ENCODE peak calls at places on chromosomes 5 and 9, in nine cellular contexts. E is psoas muscle; W is stimulated activated CD4-positive, alpha-beta T cell treated with anti-CD3 and anti-CD28 coated beads, Interleukin-2, amount 100 ng/mL, for 48 hours; V is NCI-H1694 treated with DMSO at 0.1 percent for 48 hours; I is activated effector memory CD4-positive, alpha-beta T cell treated with Interleukin-2 at 50 U/mL for 16 hours; R is GM18507; N is Right ventricle myocardium superior; C is body of pancreas; Z is mesendoderm. O is an unnamed sample.

GRCh38 chr9:72305102-72305546 is 59.9 kb downstream of the ZFAND5 start:
- DNase-seq in E (peak), W (no peak), V (no peak), I (peak), R (no peak), N (peak), C (peak), Z (peak), O (peak)

GRCh38 chr9:100277166-100277979 is 75.4 kb downstream of the TEX10 start:
- DNase-seq in E (no peak), W (no peak), V (peak), I (no peak), R (no peak), N (no peak), C (no peak), Z (no peak), O (no peak)

GRCh38 chr5:149940077-149940574 is 4.5 kb downstream of the PDE6A start:
- DNase-seq in E (no peak), W (no peak), V (no peak), I (no peak), R (no peak), N (no peak), C (no peak), Z (no peak), O (no peak)

GRCh38 chr9:78601957-78602565 is 305.1 kb downstream of the PSAT1 start:
- DNase-seq in E (no peak), W (peak), V (peak), I (no peak), R (no peak), N (no peak), C (peak), Z (peak), O (no peak)

GRCh38 chr9:128420060-128420650 is 502 bp upstream of the CERCAM start:
- DNase-seq in E (peak), W (peak), V (no peak), I (peak), R (peak), N (peak), C (peak), Z (peak), O (peak)

GRCh38 chr5:38601843-38602424 is 45.5 kb upstream of the LIFR start:
- DNase-seq in E (no peak), W (no peak), V (no peak), I (no peak), R (no peak), N (no peak), C (no peak), Z (peak), O (no peak)

GRCh38 chr9:89854715-89855475 is 250.1 kb downstream of the GADD45G start:
- DNase-seq in E (no peak), W (no peak), V (no peak), I (no peak), R (no peak), N (no peak), C (no peak), Z (no peak), O (peak)

GRCh38 chr5:14226992-14227391 is 83.8 kb downstream of the TRIO start:
- DNase-seq in E (no peak), W (no peak), V (no peak), I (no peak), R (no peak), N (no peak), C (peak), Z (peak), O (no peak)

GRCh38 chr5:176888016-176888864 is 10.9 kb downstream of the HK3 start:
- DNase-seq in E (no peak), W (no peak), V (no peak), I (no peak), R (no peak), N (peak), C (no peak), Z (no peak), O (no peak)

GRCh38 chr5:173602423-173602822 is 14.0 kb downstream of the BOD1 start:
- DNase-seq in E (peak), W (no peak), V (no peak), I (no peak), R (no peak), N (peak), C (peak), Z (peak), O (peak)

GRCh38 chr9:136209232-136209631 is 4.3 kb upstream of the LHX3 start:
- DNase-seq in E (no peak), W (no peak), V (no peak), I (no peak), R (no peak), N (no peak), C (no peak), Z (no peak), O (no peak)

GRCh38 chr5:86030753-86031152 is 587.0 kb upstream of the COX7C start:
- DNase-seq in E (no peak), W (no peak), V (no peak), I (no peak), R (no peak), N (no peak), C (no peak), Z (no peak), O (no peak)

GRCh38 chr5:173231996-173232498 is 3.0 kb downstream of the NKX2-5 start:
- DNase-seq in E (no peak), W (no peak), V (no peak), I (no peak), R (no peak), N (no peak), C (no peak), Z (peak), O (no peak)

GRCh38 chr5:1199649-1200494 is 1.5 kb upstream of the SLC6A19 start:
- DNase-seq in E (peak), W (no peak), V (no peak), I (no peak), R (no peak), N (peak), C (no peak), Z (peak), O (no peak)

GRCh38 chr5:88279584-88279983 is 10.9 kb upstream of the TMEM161B start:
- DNase-seq in E (no peak), W (no peak), V (no peak), I (no peak), R (no peak), N (no peak), C (no peak), Z (no peak), O (no peak)

GRCh38 chr9:109793196-109793595 is 13.2 kb downstream of the PALM2AKAP2 start:
- DNase-seq in E (no peak), W (no peak), V (no peak), I (no peak), R (no peak), N (no peak), C (no peak), Z (no peak), O (no peak)

GRCh38 chr5:122942164-122942914 is 94.2 kb downstream of the PPIC start:
- DNase-seq in E (no peak), W (no peak), V (no peak), I (no peak), R (no peak), N (no peak), C (no peak), Z (peak), O (no peak)

GRCh38 chr5:137412136-137412535 is 87.0 kb downstream of the SPOCK1 start:
- DNase-seq in E (no peak), W (no peak), V (peak), I (no peak), R (no peak), N (no peak), C (no peak), Z (no peak), O (no peak)

GRCh38 chr9:125189361-125190289 is at the start of gene PPP6C:
- DNase-seq in E (peak), W (peak), V (peak), I (peak), R (peak), N (peak), C (peak), Z (peak), O (peak)

GRCh38 chr9:841371-842209 is at the start of gene DMRT1:
- DNase-seq in E (no peak), W (no peak), V (no peak), I (no peak), R (no peak), N (no peak), C (no peak), Z (peak), O (no peak)

GRCh38 chr5:158899792-158900191 is 199.9 kb downstream of the EBF1 start:
- DNase-seq in E (peak), W (no peak), V (peak), I (no peak), R (no peak), N (peak), C (no peak), Z (no peak), O (no peak)

GRCh38 chr9:127444921-127445850 is 6.0 kb downstream of the RPL12 start:
- DNase-seq in E (no peak), W (no peak), V (no peak), I (no peak), R (no peak), N (no peak), C (no peak), Z (peak), O (no peak)

GRCh38 chr5:74916831-74917710 is 50.9 kb upstream of the FAM169A start:
- DNase-seq in E (no peak), W (no peak), V (no peak), I (no peak), R (no peak), N (no peak), C (peak), Z (no peak), O (no peak)

GRCh38 chr5:8458038-8458383 is 589.1 kb downstream of the MTRR start:
- DNase-seq in E (no peak), W (peak), V (no peak), I (no peak), R (no peak), N (no peak), C (no peak), Z (no peak), O (no peak)

O was measured in right atrium auricular region.